ENCODE peak calls at places on chromosomes 13 and 19, in five cellular contexts. I is NCI-H1092; J is MCF 10A; S is type B pancreatic cell; Z is naive thymus-derived CD4-positive, alpha-beta T cell. H is an unnamed sample.

GRCh38 chr13:44148159-44148929 is 225.3 kb upstream of the SERP2 start:
- DNase-seq in I (no peak), J (peak), S (no peak), Z (no peak), H (no peak)

GRCh38 chr13:77513719-77514335 is 21.7 kb upstream of the SCEL start:
- DNase-seq in I (no peak), J (no peak), S (no peak), Z (no peak), H (no peak)

GRCh38 chr19:2524840-2525723 is 49.2 kb downstream of the GADD45B start:
- DNase-seq in I (no peak), J (peak), S (no peak), Z (no peak), H (peak)

GRCh38 chr13:92838786-92839185 is 387.8 kb upstream of the GPC6 start:
- DNase-seq in I (no peak), J (peak), S (no peak), Z (no peak), H (peak)

GRCh38 chr13:73335226-73335625 is 276.4 kb downstream of the KLF5 start:
- DNase-seq in I (no peak), J (peak), S (no peak), Z (no peak), H (peak)

GRCh38 chr19:28430214-28430613 is 782.7 kb downstream of the UQCRFS1 start:
- DNase-seq in I (no peak), J (no peak), S (no peak), Z (no peak), H (no peak)

GRCh38 chr19:574658-575526 is 2.5 kb downstream of the BSG start:
- DNase-seq in I (no peak), J (peak), S (no peak), Z (no peak), H (no peak)

GRCh38 chr19:4654437-4655361 is 15.4 kb downstream of the TNFAIP8L1 start:
- DNase-seq in I (no peak), J (no peak), S (no peak), Z (no peak), H (no peak)

GRCh38 chr19:44718441-44719261 is 19.7 kb downstream of the CEACAM16 start:
- DNase-seq in I (no peak), J (peak), S (no peak), Z (no peak), H (no peak)

GRCh38 chr13:43123856-43124255 is 100.5 kb downstream of the DNAJC15 start:
- DNase-seq in I (no peak), J (no peak), S (no peak), Z (no peak), H (no peak)

GRCh38 chr19:9528757-9529336 is 9.6 kb downstream of the ZNF426 start:
- DNase-seq in I (no peak), J (peak), S (no peak), Z (no peak), H (no peak)

GRCh38 chr19:13959141-13959961 is 7.0 kb downstream of the DCAF15 start:
- DNase-seq in I (no peak), J (no peak), S (no peak), Z (no peak), H (no peak)

GRCh38 chr13:47076536-47076935 is 179.7 kb upstream of the HTR2A start:
- DNase-seq in I (no peak), J (no peak), S (no peak), Z (no peak), H (no peak)

GRCh38 chr19:42392165-42392564 is 2.1 kb upstream of the CNFN start:
- DNase-seq in I (no peak), J (no peak), S (no peak), Z (no peak), H (no peak)